ENCODE peak calls at places on chromosomes 2 and 18, in eight cellular contexts. A is hypothalamus; I is ureter; Q is activated T-helper 1 cell treated with anti-CD3 and anti-CD28 coated beads, Interleukin-2, amount 50 U/mL, for 16 hours; H is stimulated activated CD8-positive, alpha-beta memory T cell treated with anti-CD3 and anti-CD28 coated beads, Interleukin-15, amount 100 ng/mL, for 24 hours; P is frontal cortex; W is adrenal gland; U is AG08396. E is an unnamed sample.

GRCh38 chr2:46270384-46270783 is 26.8 kb upstream of the EPAS1 start:
- DNase-seq in A (no peak), I (no peak), Q (no peak), H (no peak), P (no peak), W (no peak), U (no peak), E (peak)

GRCh38 chr2:141806090-141806489 is 324.7 kb downstream of the LRP1B start:
- DNase-seq in A (no peak), I (no peak), Q (no peak), H (no peak), P (no peak), W (no peak), U (no peak), E (no peak)

GRCh38 chr2:98750593-98751282 is 19.8 kb upstream of the MGAT4A start:
- DNase-seq in A (no peak), I (no peak), Q (no peak), H (no peak), P (no peak), W (no peak), U (no peak), E (no peak)

GRCh38 chr2:98691307-98691706 is 39.6 kb downstream of the MGAT4A start:
- DNase-seq in A (no peak), I (no peak), Q (no peak), H (no peak), P (no peak), W (no peak), U (no peak), E (no peak)

GRCh38 chr2:69628325-69629038 is 15.1 kb downstream of the AAK1 start:
- DNase-seq in A (no peak), I (no peak), Q (no peak), H (no peak), P (no peak), W (no peak), U (no peak), E (no peak)

GRCh38 chr2:60957643-60958042 is 59.9 kb upstream of the PEX13 start:
- DNase-seq in A (no peak), I (peak), Q (no peak), H (no peak), P (no peak), W (no peak), U (no peak), E (no peak)

GRCh38 chr2:25103287-25103871 is 61.5 kb downstream of the EFR3B start:
- DNase-seq in A (no peak), I (no peak), Q (no peak), H (no peak), P (no peak), W (peak), U (peak), E (peak)

GRCh38 chr2:196479350-196479749 is 160.2 kb upstream of the CCDC150 start:
- DNase-seq in A (no peak), I (no peak), Q (no peak), H (no peak), P (no peak), W (no peak), U (peak), E (peak)

GRCh38 chr2:96205238-96205637 is 3.4 kb downstream of the STARD7 start:
- DNase-seq in A (no peak), I (no peak), Q (no peak), H (no peak), P (no peak), W (no peak), U (no peak), E (no peak)

GRCh38 chr2:193461431-193461946 is 1266.8 kb upstream of the TMEFF2 start:
- DNase-seq in A (no peak), I (no peak), Q (no peak), H (no peak), P (no peak), W (no peak), U (no peak), E (no peak)

GRCh38 chr2:6863792-6864191 is 1.9 kb downstream of the CMPK2 start:
- DNase-seq in A (no peak), I (no peak), Q (no peak), H (no peak), P (no peak), W (no peak), U (no peak), E (no peak)

GRCh38 chr2:111662771-111663470 is 221.1 kb downstream of the ANAPC1 start:
- DNase-seq in A (no peak), I (peak), Q (no peak), H (no peak), P (no peak), W (no peak), U (no peak), E (peak)

GRCh38 chr18:49561377-49562193 is at the start of gene LIPG:
- DNase-seq in A (no peak), I (peak), Q (no peak), H (no peak), P (peak), W (peak), U (peak), E (peak)

GRCh38 chr2:84631047-84631446 is 114.7 kb downstream of the DNAH6 start:
- DNase-seq in A (no peak), I (no peak), Q (no peak), H (no peak), P (peak), W (no peak), U (peak), E (peak)

GRCh38 chr2:201984800-201985525 is 48.7 kb upstream of the FZD7 start:
- DNase-seq in A (peak), I (peak), Q (no peak), H (no peak), P (peak), W (no peak), U (no peak), E (no peak)

GRCh38 chr18:63879684-63880083 is 7.8 kb upstream of the SERPINB2 start:
- DNase-seq in A (no peak), I (no peak), Q (no peak), H (no peak), P (no peak), W (no peak), U (no peak), E (peak)

GRCh38 chr2:143110759-143111428 is 18.3 kb upstream of the ARHGAP15 start:
- DNase-seq in A (peak), I (peak), Q (peak), H (no peak), P (peak), W (peak), U (peak), E (peak)

GRCh38 chr18:79899609-79900435 is 51.6 kb downstream of the SLC66A2 start:
- DNase-seq in A (no peak), I (no peak), Q (no peak), H (no peak), P (no peak), W (no peak), U (no peak), E (no peak)

GRCh38 chr2:239802101-239802649 is 223.0 kb downstream of the NDUFA10 start:
- DNase-seq in A (no peak), I (peak), Q (no peak), H (no peak), P (no peak), W (no peak), U (no peak), E (no peak)

GRCh38 chr18:28999711-29000110 is 822.8 kb upstream of the CDH2 start:
- DNase-seq in A (no peak), I (no peak), Q (no peak), H (no peak), P (no peak), W (no peak), U (no peak), E (no peak)

GRCh38 chr18:21433436-21433835 is 167.1 kb downstream of the ESCO1 start:
- DNase-seq in A (no peak), I (no peak), Q (no peak), H (no peak), P (no peak), W (no peak), U (no peak), E (no peak)

GRCh38 chr2:222714361-222715256 is 43.2 kb downstream of the MOGAT1 start:
- DNase-seq in A (no peak), I (no peak), Q (no peak), H (no peak), P (no peak), W (no peak), U (no peak), E (no peak)

GRCh38 chr2:172863341-172863740 is 127.7 kb downstream of the RAPGEF4 start:
- DNase-seq in A (no peak), I (no peak), Q (no peak), H (no peak), P (no peak), W (no peak), U (no peak), E (no peak)

GRCh38 chr2:144156736-144157645 is 362.9 kb downstream of the ZEB2 start:
- DNase-seq in A (no peak), I (no peak), Q (no peak), H (no peak), P (no peak), W (no peak), U (no peak), E (no peak)

GRCh38 chr18:35750929-35751328 is 169.4 kb downstream of the GALNT1 start:
- DNase-seq in A (no peak), I (no peak), Q (no peak), H (no peak), P (no peak), W (no peak), U (no peak), E (no peak)

GRCh38 chr2:238145046-238145445 is 6.6 kb downstream of the KLHL30 start:
- DNase-seq in A (no peak), I (no peak), Q (no peak), H (no peak), P (no peak), W (no peak), U (no peak), E (no peak)

GRCh38 chr18:57921708-57922107 is 118.6 kb upstream of the ATP8B1 start:
- DNase-seq in A (no peak), I (no peak), Q (no peak), H (no peak), P (no peak), W (no peak), U (no peak), E (peak)

GRCh38 chr2:88832992-88833389 is 141.5 kb downstream of the RPIA start:
- DNase-seq in A (no peak), I (no peak), Q (no peak), H (no peak), P (no peak), W (no peak), U (no peak), E (no peak)

GRCh38 chr2:63497561-63497960 is 90.7 kb downstream of the WDPCP start:
- DNase-seq in A (no peak), I (no peak), Q (no peak), H (no peak), P (no peak), W (no peak), U (no peak), E (no peak)

GRCh38 chr2:151560289-151560688 is 150.6 kb downstream of the RIF1 start:
- DNase-seq in A (no peak), I (no peak), Q (no peak), H (no peak), P (no peak), W (no peak), U (no peak), E (peak)

GRCh38 chr2:129930451-129930850 is 49.0 kb upstream of the RAB6C start:
- DNase-seq in A (no peak), I (no peak), Q (no peak), H (no peak), P (no peak), W (no peak), U (no peak), E (no peak)

GRCh38 chr2:239979243-239980023 is 45.7 kb downstream of the NDUFA10 start:
- DNase-seq in A (peak), I (peak), Q (no peak), H (no peak), P (peak), W (no peak), U (no peak), E (no peak)